ENCODE peak calls at places on chromosome 14, in four cellular contexts. One of them, this sample, is unnamed.

GRCh38 chr14:93935213-93935612 is 8.1 kb downstream of the FAM181A start:
- DNase-seq in ovary: no peak
- DNase-seq in transverse colon: no peak
- DNase-seq in GM10248: no peak
- DNase-seq in this sample: no peak

GRCh38 chr14:25537846-25538455 is 488.0 kb upstream of the STXBP6 start:
- DNase-seq in transverse colon: peak; percentile 28
- DNase-seq in ovary: no peak
- DNase-seq in GM10248: no peak
- DNase-seq in this sample: no peak

GRCh38 chr14:23492618-23493272 is 23.2 kb downstream of the NGDN start:
- DNase-seq in ovary: no peak
- DNase-seq in transverse colon: no peak
- DNase-seq in GM10248: no peak
- DNase-seq in this sample: no peak

GRCh38 chr14:21255385-21256101 is 13.7 kb downstream of the HNRNPC start:
- DNase-seq in GM10248: no peak
- DNase-seq in transverse colon: no peak
- DNase-seq in ovary: no peak
- DNase-seq in this sample: no peak

GRCh38 chr14:49852351-49853157 is at the start of gene NEMF:
- DNase-seq in ovary: peak; percentile 87
- DNase-seq in transverse colon: peak; percentile 88
- DNase-seq in GM10248: peak; percentile 81
- DNase-seq in this sample: peak; percentile 86

GRCh38 chr14:71165121-71165574 is 257.9 kb downstream of the PCNX1 start:
- DNase-seq in GM10248: no peak
- DNase-seq in ovary: no peak
- DNase-seq in transverse colon: peak; percentile 82
- DNase-seq in this sample: peak; percentile 45

GRCh38 chr14:77212933-77213656 is 31.5 kb downstream of the TMEM63C start:
- DNase-seq in GM10248: peak; percentile 75
- DNase-seq in ovary: no peak
- DNase-seq in transverse colon: peak; percentile 55
- DNase-seq in this sample: peak; percentile 81

GRCh38 chr14:66009104-66009503 is 477.1 kb upstream of the CCDC196 start:
- DNase-seq in ovary: no peak
- DNase-seq in GM10248: no peak
- DNase-seq in transverse colon: no peak
- DNase-seq in this sample: no peak

GRCh38 chr14:35532783-35533356 is 1.1 kb upstream of the INSM2 start:
- DNase-seq in ovary: no peak
- DNase-seq in transverse colon: no peak
- DNase-seq in GM10248: no peak
- DNase-seq in this sample: no peak

GRCh38 chr14:78188882-78189281 is 18.7 kb downstream of the NRXN3 start:
- DNase-seq in GM10248: no peak
- DNase-seq in transverse colon: no peak
- DNase-seq in ovary: no peak
- DNase-seq in this sample: no peak

GRCh38 chr14:50714452-50715073 is 46.5 kb upstream of the SAV1 start:
- DNase-seq in GM10248: peak; percentile 59
- DNase-seq in ovary: no peak
- DNase-seq in transverse colon: no peak
- DNase-seq in this sample: peak; percentile 21

GRCh38 chr14:22231022-22231421 is 358.0 kb downstream of the DAD1 start:
- DNase-seq in ovary: no peak
- DNase-seq in GM10248: peak; percentile 12
- DNase-seq in transverse colon: no peak
- DNase-seq in this sample: no peak

GRCh38 chr14:99791476-99792283 is 1.5 kb upstream of the EML1 start:
- DNase-seq in ovary: no peak
- DNase-seq in transverse colon: no peak
- DNase-seq in GM10248: no peak
- DNase-seq in this sample: no peak

GRCh38 chr14:99794156-99794780 is 1.1 kb downstream of the EML1 start:
- DNase-seq in transverse colon: no peak
- DNase-seq in GM10248: no peak
- DNase-seq in ovary: no peak
- DNase-seq in this sample: no peak

GRCh38 chr14:99795046-99795445 is 1.8 kb downstream of the EML1 start:
- DNase-seq in ovary: no peak
- DNase-seq in transverse colon: no peak
- DNase-seq in GM10248: no peak
- DNase-seq in this sample: no peak

GRCh38 chr14:99792551-99793212 is 531 bp upstream of the EML1 start:
- DNase-seq in ovary: peak; percentile 43
- DNase-seq in GM10248: no peak
- DNase-seq in transverse colon: no peak
- DNase-seq in this sample: no peak

GRCh38 chr14:99793213-99794155 is at the start of gene EML1:
- DNase-seq in transverse colon: peak; percentile 69
- DNase-seq in GM10248: peak; percentile 94
- DNase-seq in ovary: peak; percentile 90
- DNase-seq in this sample: peak; percentile 87
- TF ChIP-seq CTCF in transverse colon: no peak
- TF ChIP-seq CTCF in GM10248: peak; percentile 47
- TF ChIP-seq CTCF in ovary: no peak
- TF ChIP-seq CTCF in this sample: no peak

DNA sequence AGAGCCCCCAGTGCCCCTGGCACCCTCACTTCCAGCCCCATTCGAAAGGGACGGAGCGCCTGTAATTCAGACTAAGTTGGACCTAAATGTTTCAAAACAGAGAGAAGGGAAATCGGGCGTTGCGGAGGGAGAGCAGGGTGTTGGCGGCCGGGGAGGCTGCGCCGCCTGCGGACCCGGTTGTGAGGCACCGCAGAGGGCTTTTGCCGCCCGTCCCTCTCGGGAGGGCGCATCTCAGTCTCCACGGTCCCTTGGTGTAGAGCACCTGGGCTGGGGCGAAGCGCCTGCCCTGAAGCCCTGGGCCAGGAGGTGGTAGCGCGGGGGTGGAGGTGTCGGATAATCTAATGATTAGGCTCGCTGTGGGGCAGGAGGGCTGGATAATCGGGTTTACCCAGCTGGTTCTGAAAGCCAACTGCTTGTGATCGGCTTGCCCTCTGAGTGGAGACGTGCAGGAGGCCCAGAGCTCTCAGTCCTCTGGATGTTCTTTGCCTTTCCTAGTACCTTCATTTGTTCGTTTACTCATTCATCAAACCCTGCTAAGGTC is 884 bp downstream of the DAAM1 start:
- DNase-seq in GM10248: peak; percentile 28
- DNase-seq in transverse colon: no peak
- DNase-seq in ovary: peak; percentile 39
- DNase-seq in this sample: peak; percentile 30
- TF ChIP-seq CTCF in GM10248: no peak
- TF ChIP-seq CTCF in transverse colon: no peak
- TF ChIP-seq CTCF in ovary: no peak
- TF ChIP-seq CTCF in this sample: no peak

DNA sequence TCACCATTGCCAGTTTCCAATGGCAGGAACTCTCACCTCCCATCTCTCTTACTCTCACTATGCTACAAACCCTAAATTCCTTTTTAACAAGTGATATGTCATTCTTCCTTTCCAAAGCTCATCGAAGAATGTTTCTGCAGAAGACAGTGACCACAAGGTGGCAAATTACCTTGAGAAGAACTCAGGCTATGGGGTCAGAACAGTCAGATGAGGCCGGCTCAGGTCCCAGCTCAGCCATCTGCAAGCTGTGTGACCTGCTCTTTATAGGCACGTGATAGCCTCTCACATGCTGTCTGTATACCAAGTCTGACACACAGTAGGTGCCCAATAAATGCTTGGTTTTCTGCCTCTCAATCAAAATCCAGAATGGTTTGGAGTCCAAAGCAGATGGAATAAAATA is 80.7 kb downstream of the FOXN3 start:
- DNase-seq in GM10248: no peak
- DNase-seq in ovary: no peak
- DNase-seq in transverse colon: no peak
- DNase-seq in this sample: no peak
- TF ChIP-seq CTCF in GM10248: peak; percentile 50
- TF ChIP-seq CTCF in ovary: no peak
- TF ChIP-seq CTCF in transverse colon: no peak
- TF ChIP-seq CTCF in this sample: no peak

DNA sequence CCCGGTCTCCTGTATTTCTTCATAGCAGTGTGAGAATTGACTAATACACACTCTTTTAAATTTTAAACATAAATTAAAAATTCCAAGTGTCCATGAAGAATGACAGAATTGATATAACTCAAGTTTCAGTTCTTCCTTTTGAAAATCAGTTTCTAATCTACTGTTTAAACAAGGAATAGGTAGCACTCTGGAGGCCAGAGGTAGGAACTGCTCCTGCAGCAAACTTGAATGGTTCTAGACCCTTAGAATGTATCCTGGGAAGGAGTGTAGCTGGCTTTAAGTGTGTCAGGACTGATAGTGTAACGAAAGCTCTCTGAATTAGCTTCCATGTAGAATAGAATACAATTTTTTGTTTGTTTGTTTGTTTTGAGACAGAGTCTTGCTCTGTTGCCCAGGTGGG is 76.8 kb downstream of the AKAP6 start:
- DNase-seq in ovary: no peak
- DNase-seq in GM10248: no peak
- DNase-seq in transverse colon: no peak
- DNase-seq in this sample: no peak
- TF ChIP-seq CTCF in ovary: no peak
- TF ChIP-seq CTCF in GM10248: no peak
- TF ChIP-seq CTCF in transverse colon: no peak
- TF ChIP-seq CTCF in this sample: no peak

DNA sequence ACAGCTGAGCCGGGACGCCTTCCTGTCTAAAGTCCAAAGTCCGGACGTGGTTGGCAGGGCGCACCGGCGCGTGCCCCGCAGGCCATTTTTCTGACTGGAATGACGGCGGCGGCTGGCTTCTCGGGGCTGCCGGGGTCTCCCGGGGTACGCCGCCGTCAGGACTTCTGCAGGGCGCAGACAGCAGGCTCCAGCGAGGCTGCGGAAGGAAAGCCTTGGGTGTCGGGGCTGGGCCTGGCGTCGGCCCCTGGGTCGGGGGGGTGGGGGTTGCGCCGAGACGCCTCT is 32.8 kb downstream of the MIA2 start:
- DNase-seq in GM10248: no peak
- DNase-seq in ovary: peak; percentile 62
- DNase-seq in transverse colon: peak; percentile 89
- DNase-seq in this sample: peak; percentile 85
- TF ChIP-seq CTCF in GM10248: no peak
- TF ChIP-seq CTCF in ovary: no peak
- TF ChIP-seq CTCF in transverse colon: no peak
- TF ChIP-seq CTCF in this sample: no peak

GRCh38 chr14:74574092-74574438 is 38.0 kb downstream of the LTBP2 start:
- DNase-seq in ovary: no peak
- DNase-seq in transverse colon: no peak
- DNase-seq in GM10248: no peak
- DNase-seq in this sample: no peak
- TF ChIP-seq CTCF in ovary: no peak
- TF ChIP-seq CTCF in transverse colon: no peak
- TF ChIP-seq CTCF in GM10248: no peak
- TF ChIP-seq CTCF in this sample: no peak

DNA sequence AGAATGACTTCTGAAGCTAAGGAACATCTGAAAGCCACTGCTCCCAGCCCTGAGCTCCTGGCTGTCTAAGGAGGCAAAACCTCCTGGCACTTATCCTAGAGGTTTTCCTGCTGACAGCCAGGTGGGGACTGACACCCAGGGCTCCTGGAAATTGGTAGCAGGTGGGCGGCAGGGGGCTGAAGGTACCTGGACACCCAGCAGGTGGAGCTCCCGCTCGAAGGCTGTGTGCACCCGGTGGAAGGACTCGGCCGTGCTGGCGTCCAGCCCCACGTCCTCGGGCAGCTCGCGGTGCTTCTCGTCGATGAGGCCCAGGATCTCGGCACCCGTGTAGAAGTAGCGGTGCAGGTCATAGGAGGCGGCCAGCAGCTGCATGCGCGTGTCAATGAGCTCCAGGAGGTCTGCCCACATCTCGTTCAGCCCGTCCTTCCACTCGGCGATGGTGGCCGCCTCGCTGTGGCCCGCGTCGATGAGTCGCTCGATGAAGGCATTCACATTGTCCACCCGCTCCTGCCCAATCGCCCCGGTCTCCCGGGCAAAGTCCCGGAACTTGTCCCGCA is 68.2 kb downstream of the PLEKHG3 start:
- DNase-seq in transverse colon: no peak
- DNase-seq in ovary: no peak
- DNase-seq in GM10248: no peak
- DNase-seq in this sample: no peak
- TF ChIP-seq CTCF in transverse colon: no peak
- TF ChIP-seq CTCF in ovary: no peak
- TF ChIP-seq CTCF in GM10248: no peak
- TF ChIP-seq CTCF in this sample: no peak

DNA sequence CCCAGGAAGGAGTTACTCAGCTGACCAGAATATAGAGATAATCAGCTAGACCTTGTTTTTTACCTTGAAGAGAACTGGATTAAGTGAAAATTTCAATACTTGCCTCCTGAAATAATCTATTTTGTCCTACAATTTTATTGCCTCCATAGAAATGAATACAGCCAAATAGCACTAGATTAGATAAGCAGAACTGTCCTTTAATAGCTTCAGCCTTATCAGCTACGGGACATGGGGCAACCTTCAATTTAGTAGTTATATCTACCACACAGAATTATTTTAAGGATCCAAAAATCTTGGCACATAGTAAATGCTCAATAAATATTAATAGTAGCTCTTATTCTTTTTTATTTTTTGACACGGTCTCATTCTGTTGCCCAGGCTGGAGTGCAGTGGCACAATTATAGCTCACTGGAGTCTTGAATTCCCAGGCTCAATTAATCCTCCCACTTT is 67.2 kb upstream of the PLEKHG3 start:
- DNase-seq in transverse colon: no peak
- DNase-seq in ovary: no peak
- DNase-seq in GM10248: no peak
- DNase-seq in this sample: no peak
- TF ChIP-seq CTCF in transverse colon: peak; percentile 15
- TF ChIP-seq CTCF in ovary: no peak
- TF ChIP-seq CTCF in GM10248: no peak
- TF ChIP-seq CTCF in this sample: no peak

This sample was measured in Calu3.